ENCODE peak calls at places on chromosomes 6 and 20, in eight cellular contexts. V is NCI-H1092; D is NCI-H774; B is CD4-positive, alpha-beta T cell; K is T-helper 2 cell; S is left lung; L is left ventricle myocardium inferior; I is Right ventricle myocardium inferior. P is an unnamed sample.

GRCh38 chr6:150638286-150638685 is 38.6 kb downstream of the PLEKHG1 start:
- DNase-seq in V (no peak), D (no peak), B (no peak), K (no peak), S (no peak), L (no peak), I (no peak), P (no peak)

GRCh38 chr20:12207875-12208274 is 290.2 kb downstream of the BTBD3 start:
- DNase-seq in V (no peak), D (no peak), B (no peak), K (no peak), S (no peak), L (no peak), I (no peak), P (no peak)

GRCh38 chr6:132814716-132815570 is 574 bp downstream of the RPS12 start:
- DNase-seq in V (no peak), D (no peak), B (no peak), K (peak), S (no peak), L (no peak), I (peak), P (no peak)

GRCh38 chr6:41269716-41270115 is 16.8 kb downstream of the TREM1 start:
- DNase-seq in V (no peak), D (no peak), B (no peak), K (no peak), S (no peak), L (no peak), I (no peak), P (peak)

GRCh38 chr6:108581237-108581931 is 20.7 kb downstream of the FOXO3 start:
- DNase-seq in V (no peak), D (no peak), B (no peak), K (peak), S (peak), L (no peak), I (no peak), P (no peak)

GRCh38 chr6:12962995-12963394 is 246.4 kb downstream of the PHACTR1 start:
- DNase-seq in V (no peak), D (no peak), B (no peak), K (no peak), S (peak), L (no peak), I (no peak), P (no peak)

GRCh38 chr6:157383471-157383870 is 2.5 kb downstream of the ZDHHC14 start:
- DNase-seq in V (no peak), D (no peak), B (no peak), K (no peak), S (no peak), L (no peak), I (no peak), P (no peak)

GRCh38 chr6:43331876-43332275 is 23.2 kb upstream of the CRIP3 start:
- DNase-seq in V (no peak), D (no peak), B (no peak), K (no peak), S (no peak), L (no peak), I (no peak), P (no peak)

GRCh38 chr6:54865091-54865631 is 18.6 kb downstream of the FAM83B start:
- DNase-seq in V (no peak), D (no peak), B (no peak), K (no peak), S (no peak), L (no peak), I (no peak), P (no peak)

GRCh38 chr6:52416629-52417151 is 3.5 kb upstream of the EFHC1 start:
- DNase-seq in V (peak), D (peak), B (no peak), K (peak), S (no peak), L (no peak), I (no peak), P (no peak)

GRCh38 chr6:149862901-149863595 is 1.1 kb downstream of the LRP11 start:
- DNase-seq in V (peak), D (peak), B (peak), K (no peak), S (peak), L (peak), I (peak), P (no peak)

P was measured in esophagus muscularis mucosa.